ENCODE peak calls at places on chromosomes 1 and 21, in eight cellular contexts. J is transverse colon, Y is upper lobe of left lung, X is A549, P is K562, M is HepG2, G is tibial nerve, C is suprapubic skin. B is an unnamed sample.

GRCh38 chr1:152185544-152186391 is 26.7 kb upstream of the RPTN start:
- DNase-seq in C (no peak), G (peak), J (peak), Y (peak), M (peak), P (peak), X (peak), B (no peak)

GRCh38 chr1:25898223-25899015 is 7.8 kb downstream of the STMN1 start:
- DNase-seq in G (no peak), J (no peak), M (no peak), X (no peak), Y (peak), C (no peak), P (no peak), B (peak)

GRCh38 chr1:242467556-242468145 is 56.8 kb downstream of the PLD5 start:
- DNase-seq in P (peak), C (no peak), Y (peak), J (peak), G (peak), X (peak), M (peak), B (no peak)

GRCh38 chr1:208203127-208203847 is 40.9 kb downstream of the PLXNA2 start:
- DNase-seq in J (peak), M (peak), X (peak), Y (peak), P (no peak), G (peak), C (no peak), B (no peak)

GRCh38 chr21:28605138-28605537 is 387.5 kb downstream of the LTN1 start:
- DNase-seq in C (no peak), J (no peak), P (no peak), X (no peak), Y (no peak), M (no peak), G (no peak), B (no peak)

GRCh38 chr1:243488459-243489163 is 232.8 kb downstream of the SDCCAG8 start:
- DNase-seq in J (no peak), C (no peak), Y (no peak), G (no peak), X (no peak), P (no peak), M (no peak), B (no peak)

GRCh38 chr1:208243851-208244583 is at the start of gene PLXNA2:
- DNase-seq in M (peak), J (peak), X (peak), P (peak), C (peak), G (peak), Y (peak), B (peak)

GRCh38 chr1:166322470-166322869 is 155.7 kb upstream of the FAM78B start:
- DNase-seq in J (no peak), P (no peak), M (no peak), C (no peak), G (no peak), Y (no peak), X (no peak), B (no peak)

GRCh38 chr1:65429806-65430205 is 9.3 kb downstream of the LEPR start:
- DNase-seq in G (no peak), Y (no peak), J (no peak), C (no peak), X (peak), P (no peak), M (no peak), B (no peak)

GRCh38 chr1:162204883-162205132 is 135.3 kb downstream of the NOS1AP start:
- DNase-seq in J (no peak), M (no peak), P (no peak), C (no peak), G (no peak), X (no peak), Y (no peak), B (no peak)

GRCh38 chr1:230077436-230078221 is 10.6 kb downstream of the GALNT2 start:
- DNase-seq in Y (no peak), M (no peak), J (no peak), G (no peak), C (no peak), X (no peak), P (no peak), B (peak)

GRCh38 chr1:5509664-5510452 is 482.4 kb downstream of the NPHP4 start:
- DNase-seq in M (peak), P (peak), X (peak), Y (peak), J (peak), C (peak), G (peak), B (no peak)

GRCh38 chr1:206734499-206735142 is 36.0 kb upstream of the IL19 start:
- DNase-seq in C (no peak), P (peak), X (peak), J (peak), G (peak), Y (no peak), M (no peak), B (peak)

GRCh38 chr1:37169743-37170275 is 135.5 kb upstream of the GRIK3 start:
- DNase-seq in X (no peak), M (no peak), C (no peak), G (no peak), P (no peak), J (no peak), Y (no peak), B (no peak)
- TF ChIP-seq EP300 in X (no peak), M (no peak), C (no peak), G (no peak), P (no peak), J (no peak), Y (no peak), B (no peak)

DNA sequence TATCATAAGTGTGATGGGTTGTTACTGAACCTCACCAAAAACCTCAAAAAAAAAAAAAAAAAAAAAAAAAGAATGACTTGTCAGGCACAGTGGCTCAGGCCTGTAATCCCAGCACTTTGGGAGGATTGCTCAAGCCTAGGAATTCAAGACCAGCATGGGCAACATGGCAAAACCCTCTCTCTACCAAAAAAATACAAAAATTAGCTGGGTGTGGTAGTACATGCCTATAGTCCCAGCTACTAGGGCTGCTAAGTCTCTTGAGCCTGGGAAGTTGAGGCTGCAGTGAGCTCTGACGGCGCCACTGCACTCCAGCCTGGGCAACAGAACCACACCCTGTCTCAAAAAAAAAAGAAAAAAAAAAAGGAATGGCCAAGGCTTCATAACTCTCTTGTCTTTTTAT is 11.1 kb downstream of the CHAF1B start:
- DNase-seq in P (no peak), C (peak), X (no peak), J (no peak), Y (no peak), M (no peak), G (no peak), B (no peak)
- H3K27ac ChIP-seq in P (no peak), C (no peak), X (no peak), J (no peak), Y (no peak), M (no peak), G (no peak), B (no peak)

GRCh38 chr1:43791243-43791642 is 83.9 kb downstream of the ST3GAL3 start:
- DNase-seq in Y (no peak), M (no peak), C (no peak), G (no peak), P (no peak), X (no peak), J (no peak), B (no peak)

GRCh38 chr1:43786975-43787374 is 79.6 kb downstream of the ST3GAL3 start:
- DNase-seq in M (peak), P (no peak), X (no peak), Y (no peak), J (peak), C (no peak), G (no peak), B (peak)

GRCh38 chr1:43786201-43786958 is 79.0 kb downstream of the ST3GAL3 start:
- DNase-seq in P (no peak), M (no peak), C (no peak), X (no peak), Y (no peak), J (no peak), G (no peak), B (peak)

GRCh38 chr1:43789604-43790288 is 82.4 kb downstream of the ST3GAL3 start:
- DNase-seq in M (no peak), J (no peak), Y (no peak), C (no peak), X (no peak), G (no peak), P (no peak), B (no peak)
- TF ChIP-seq EP300 in M (no peak), J (no peak), Y (no peak), C (no peak), X (no peak), G (no peak), P (no peak), B (no peak)

DNA sequence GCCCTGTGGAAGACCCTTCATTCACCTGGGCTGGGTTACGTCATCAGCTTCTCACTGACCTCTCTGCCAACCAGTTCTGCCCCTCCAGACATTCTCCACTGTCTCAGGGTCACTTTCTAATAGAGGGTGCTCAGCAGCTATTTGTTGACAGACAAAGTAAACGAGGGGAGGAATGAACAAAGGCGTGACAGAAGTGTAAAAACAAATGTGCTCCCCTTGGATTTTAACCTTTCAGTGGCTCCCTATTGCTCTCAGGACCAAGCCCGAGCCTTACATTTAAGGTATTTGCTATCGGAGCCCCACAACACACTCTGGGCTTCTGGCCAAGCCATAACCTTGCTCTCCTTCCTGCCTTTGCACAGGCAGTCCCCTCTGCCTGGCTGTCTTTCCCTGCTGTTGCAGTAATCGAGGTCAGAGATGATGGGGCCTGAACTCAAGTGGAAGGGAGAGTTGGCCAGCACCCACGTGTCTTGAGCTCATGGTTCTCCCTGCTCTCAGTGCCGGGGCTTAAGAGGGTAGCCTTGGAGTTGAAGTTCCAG is 9.3 kb upstream of the MARCKSL1 start:
- DNase-seq in G (no peak), X (no peak), C (no peak), Y (peak), P (peak), J (peak), M (peak), B (no peak)
- H3K27ac ChIP-seq in G (no peak), X (no peak), C (no peak), Y (no peak), P (peak), J (no peak), M (peak), B (no peak)

GRCh38 chr1:48898894-48899293 is 122.2 kb upstream of the BEND5 start:
- DNase-seq in J (no peak), X (no peak), C (no peak), M (no peak), P (no peak), Y (no peak), G (no peak), B (no peak)
- TF ChIP-seq EP300 in J (no peak), X (no peak), C (no peak), M (no peak), P (no peak), Y (no peak), G (no peak), B (no peak)

GRCh38 chr1:15174615-15174983 is 21.1 kb downstream of the TMEM51 start:
- DNase-seq in J (no peak), C (no peak), P (no peak), X (no peak), Y (no peak), G (no peak), M (no peak), B (no peak)
- H3K27ac ChIP-seq in J (no peak), C (no peak), P (no peak), X (peak), Y (no peak), G (no peak), M (peak), B (no peak)

B was measured in sigmoid colon.